ENCODE peak calls at places on chromosome 1, in four cellular contexts. Z is A549, Y is ACHN, T is T-cell. Q is an unnamed sample.

GRCh38 chr1:47998396-47998990 is 1.3 kb upstream of the TRABD2B start:
- DNase-seq in T (no peak), Z (no peak), Y (no peak), Q (no peak)

GRCh38 chr1:153544453-153545066 is 1.0 kb downstream of the S100A4 start:
- DNase-seq in T (no peak), Z (no peak), Y (no peak), Q (no peak)

GRCh38 chr1:229161740-229162139 is 109.2 kb upstream of the RAB4A start:
- DNase-seq in Z (no peak), T (no peak), Y (no peak), Q (no peak)

GRCh38 chr1:72000809-72001208 is 281.5 kb downstream of the NEGR1 start:
- DNase-seq in Y (peak), Z (no peak), T (no peak), Q (peak)

GRCh38 chr1:210377934-210378333 is 49.2 kb downstream of the HHAT start:
- DNase-seq in T (no peak), Z (no peak), Y (no peak), Q (peak)

GRCh38 chr1:116569776-116570357 is 959 bp downstream of the CD58 start:
- DNase-seq in Z (no peak), Y (peak), T (peak), Q (no peak)

GRCh38 chr1:243461700-243462099 is 205.9 kb downstream of the SDCCAG8 start:
- DNase-seq in Y (no peak), T (no peak), Z (no peak), Q (no peak)

GRCh38 chr1:56508523-56508983 is 70.8 kb downstream of the PLPP3 start:
- DNase-seq in Z (no peak), T (no peak), Y (no peak), Q (peak)

GRCh38 chr1:16720403-16721223 is 19.7 kb upstream of the RNU1-4 start:
- DNase-seq in Y (no peak), Z (no peak), T (no peak), Q (no peak)

GRCh38 chr1:95386371-95386770 is 152.4 kb downstream of the RWDD3 start:
- DNase-seq in T (no peak), Z (no peak), Y (no peak), Q (no peak)

GRCh38 chr1:147665521-147665920 is 4.8 kb downstream of the ACP6 start:
- DNase-seq in Y (no peak), Z (peak), T (no peak), Q (no peak)